ENCODE peak calls at places on chromosomes 16 and 17, in ten cellular contexts. K is neural progenitor cell; J is endothelial cell of umbilical vein; Z is transverse colon; Y is IMR-90; I is cardiac fibroblast; O is breast epithelium; A is adipocyte; D is hepatocyte; R is CD8-positive, alpha-beta memory T cell. B is an unnamed sample.

GRCh38 chr17:51563961-51564360 is 303.6 kb downstream of the UTP18 start:
- DNase-seq in K (no peak), O (no peak), R (no peak), D (no peak), Z (no peak), Y (no peak), I (no peak), A (no peak), J (no peak), B (no peak)

GRCh38 chr17:71115669-71115972 is 946.3 kb downstream of the KCNJ2 start:
- DNase-seq in O (no peak), K (no peak), D (no peak), Y (peak; percentile 15), Z (no peak), A (no peak), J (no peak), I (no peak), R (no peak), B (no peak)

GRCh38 chr17:66455022-66455547 is 152.7 kb downstream of the PRKCA start:
- DNase-seq in R (no peak), Z (no peak), I (peak; percentile 17), O (no peak), Y (no peak), K (no peak), D (no peak), J (no peak), A (no peak), B (no peak)

GRCh38 chr16:59412275-59412841 is 678.2 kb upstream of the GOT2 start:
- DNase-seq in A (peak; percentile 34), Y (peak; percentile 30), O (no peak), K (peak; percentile 41), Z (no peak), J (peak; percentile 32), I (no peak), R (no peak), D (peak; percentile 10), B (peak; percentile 35)

GRCh38 chr16:17154981-17155380 is 315.8 kb downstream of the XYLT1 start:
- DNase-seq in D (no peak), O (no peak), R (no peak), Z (no peak), I (no peak), J (no peak), Y (no peak), K (no peak), A (no peak), B (no peak)

GRCh38 chr16:794853-795466 is 5.6 kb downstream of the GNG13 start:
- DNase-seq in K (no peak), D (no peak), J (no peak), Z (no peak), Y (no peak), A (no peak), I (no peak), O (no peak), R (no peak), B (no peak)

GRCh38 chr17:1607971-1608320 is 20.7 kb downstream of the SLC43A2 start:
- DNase-seq in R (no peak), A (no peak), O (no peak), D (peak; percentile 3), I (no peak), K (no peak), Z (no peak), Y (no peak), J (no peak), B (no peak)

GRCh38 chr17:34341916-34342315 is 14.4 kb upstream of the CCL13 start:
- DNase-seq in Z (no peak), Y (no peak), O (no peak), J (no peak), D (no peak), K (no peak), A (no peak), R (no peak), I (no peak), B (no peak)

GRCh38 chr17:66951605-66951953 is 12.9 kb upstream of the CACNG4 start:
- DNase-seq in D (peak; percentile 37), K (no peak), A (no peak), I (no peak), Y (no peak), O (peak; percentile 69), Z (no peak), R (no peak), J (no peak), B (no peak)

GRCh38 chr17:56908061-56908542 is 5.7 kb downstream of the TRIM25 start:
- DNase-seq in A (no peak), O (no peak), Y (no peak), Z (peak; percentile 76), J (no peak), R (no peak), I (no peak), K (no peak), D (no peak), B (no peak)

GRCh38 chr16:65312795-65313194 is 190.9 kb upstream of the CDH11 start:
- DNase-seq in R (no peak), D (no peak), A (peak; percentile 67), J (no peak), K (no peak), O (no peak), Z (no peak), Y (peak; percentile 78), I (peak; percentile 41), B (peak; percentile 68)

GRCh38 chr16:2751577-2752034 is 832 bp upstream of the SRRM2 start:
- DNase-seq in D (no peak), J (no peak), R (no peak), A (no peak), Y (no peak), Z (peak; percentile 33), I (no peak), O (no peak), K (no peak), B (no peak)

GRCh38 chr16:2753523-2754020 is 1.1 kb downstream of the SRRM2 start:
- DNase-seq in O (no peak), J (peak; percentile 37), A (peak; percentile 62), Y (no peak), R (no peak), I (peak; percentile 19), Z (no peak), D (no peak), K (peak; percentile 35), B (peak; percentile 19)

GRCh38 chr16:2752850-2753522 is 548 bp downstream of the SRRM2 start:
- DNase-seq in K (peak; percentile 95), J (no peak), R (no peak), D (peak; percentile 94), O (peak; percentile 71), Y (peak; percentile 77), I (peak; percentile 86), A (peak; percentile 91), Z (peak; percentile 87), B (peak; percentile 72)

GRCh38 chr16:2749936-2750335 is 2.5 kb upstream of the SRRM2 start:
- DNase-seq in D (no peak), J (no peak), O (no peak), K (no peak), R (no peak), I (no peak), A (no peak), Z (no peak), Y (no peak), B (no peak)

GRCh38 chr16:2752035-2752849 is at the start of gene SRRM2:
- DNase-seq in A (peak; percentile 98), Y (peak; percentile 95), K (peak; percentile 98), O (peak; percentile 93), Z (peak; percentile 95), R (peak; percentile 90), J (peak; percentile 98), I (peak; percentile 98), D (peak; percentile 98), B (peak; percentile 98)
- H3K4me3 ChIP-seq in A (peak within 1 kb of the TSS; percentile 91), Y (peak within 1 kb of the TSS; percentile 88), K (peak within 1 kb of the TSS; percentile 71), O (peak within 1 kb of the TSS; percentile 94), Z (peak within 1 kb of the TSS; percentile 94), R (peak within 1 kb of the TSS; percentile 98), J (peak within 1 kb of the TSS; percentile 96), I (peak within 1 kb of the TSS; percentile 61), D (peak within 1 kb of the TSS; percentile 52), B (peak within 1 kb of the TSS; percentile 64)

DNA sequence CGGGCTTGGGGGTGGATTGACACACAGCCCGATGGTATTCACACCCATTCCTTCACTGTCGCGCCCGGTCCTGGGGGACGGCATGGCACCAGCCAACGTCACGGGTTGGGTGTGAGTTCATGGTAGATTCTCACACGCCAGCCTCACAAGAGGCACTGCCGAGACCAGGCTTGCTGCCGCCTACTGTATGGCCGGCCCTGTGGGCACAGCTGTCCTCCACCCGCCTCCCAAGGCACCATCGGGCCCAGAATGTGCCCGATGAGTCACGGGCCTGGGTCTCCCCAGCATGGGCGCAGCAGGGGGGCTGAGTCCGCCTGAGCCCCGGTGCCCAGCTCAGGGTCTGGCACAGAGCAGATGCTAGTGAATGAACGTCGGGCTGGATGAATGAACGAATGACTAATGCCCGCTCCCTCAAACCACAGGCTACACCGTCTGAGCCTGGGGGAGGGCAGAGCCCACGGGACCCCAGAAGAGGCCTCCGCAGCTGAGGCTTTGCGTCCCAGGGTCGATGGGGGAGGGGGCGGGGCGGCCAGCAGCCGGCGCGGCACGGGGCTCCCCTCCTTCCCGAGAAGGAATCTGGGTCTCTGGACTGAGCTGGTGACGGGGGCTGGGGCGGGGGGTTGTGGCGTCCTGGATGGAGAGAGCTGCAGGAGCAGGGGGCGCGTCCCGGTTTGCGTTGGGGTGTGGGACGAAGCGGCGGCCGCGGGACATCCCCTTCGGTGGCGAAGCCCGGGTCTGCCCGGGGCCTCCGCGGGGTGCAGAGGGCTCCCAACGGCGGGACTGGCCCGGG is 829 bp downstream of the PITPNM3 start:
- DNase-seq in D (peak; percentile 50), Z (peak; percentile 22), O (no peak), K (peak; percentile 74), J (peak; percentile 38), Y (peak; percentile 39), A (peak; percentile 63), I (peak; percentile 18), R (no peak), B (peak; percentile 35)
- H3K4me3 ChIP-seq in D (peak overlapping the region; percentile 64), Z (peak overlapping the region; percentile 62), O (peak overlapping the region; percentile 51), K (peak overlapping the region; percentile 69), J (peak overlapping the region; percentile 42), Y (peak overlapping the region; percentile 56), A (peak overlapping the region; percentile 66), I (peak overlapping the region; percentile 40), R (no peak overlapping the region), B (peak overlapping the region; percentile 27)

GRCh38 chr16:2046125-2046888 is 1.3 kb downstream of the NTHL1 start:
- DNase-seq in K (no peak), Y (no peak), A (no peak), R (no peak), I (no peak), J (no peak), O (no peak), Z (no peak), D (no peak), B (no peak)
- H3K4me3 ChIP-seq in K (peak overlapping the region; percentile 83), Y (no peak overlapping the region), A (peak overlapping the region; percentile 88), R (no peak overlapping the region), I (peak overlapping the region; percentile 82), J (no peak overlapping the region), O (no peak overlapping the region), Z (no peak overlapping the region), D (no peak overlapping the region), B (no peak overlapping the region)

DNA sequence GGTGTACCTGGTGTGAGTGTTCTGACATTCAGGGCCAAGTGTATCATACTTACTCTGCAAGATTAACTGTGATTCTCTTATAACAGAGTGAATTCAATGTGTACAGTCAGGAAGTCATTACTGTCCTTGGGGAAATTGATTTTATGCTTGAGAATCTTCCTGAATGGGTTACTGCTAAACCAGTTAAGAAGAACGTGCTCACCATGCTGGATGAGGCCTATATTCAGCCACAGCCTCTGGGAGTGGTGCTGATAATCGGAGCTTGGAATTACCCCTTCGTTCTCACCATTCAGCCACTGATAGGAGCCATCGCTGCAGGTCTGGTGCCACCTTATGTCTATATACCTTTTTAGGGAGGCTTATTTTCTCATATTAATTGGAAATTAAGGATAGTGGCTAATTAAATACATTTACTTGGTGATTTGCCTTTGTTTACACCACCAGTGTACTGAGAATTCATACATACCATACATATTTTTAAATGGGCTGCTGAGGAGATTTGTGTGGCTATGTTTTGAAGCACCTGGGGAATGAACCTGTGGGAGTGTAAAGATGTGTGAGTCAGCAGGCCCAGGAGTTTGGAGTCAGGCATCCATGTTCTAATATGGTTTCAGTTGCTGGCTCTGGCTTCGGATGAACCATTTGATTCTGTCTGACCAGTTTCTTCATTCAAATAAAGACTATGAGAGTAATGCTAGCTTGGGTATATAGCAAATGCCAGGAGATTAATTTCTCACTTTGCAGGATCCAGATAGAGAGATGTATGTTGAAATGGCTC is 3.1 kb downstream of the ALDH3A2 start:
- DNase-seq in Y (no peak), J (no peak), A (peak; percentile 26), I (peak; percentile 16), R (no peak), D (no peak), O (no peak), K (no peak), Z (no peak), B (no peak)
- H3K4me3 ChIP-seq in Y (no peak overlapping the region), J (no peak overlapping the region), A (peak overlapping the region; percentile 97), I (no peak overlapping the region), R (no peak overlapping the region), D (no peak overlapping the region), O (no peak overlapping the region), K (no peak overlapping the region), Z (no peak overlapping the region), B (no peak overlapping the region)